ENCODE peak calls at places on chromosomes 6 and 20, in four cellular contexts. W is breast epithelium, P is fibroblast of the aortic adventitia, X is body of pancreas. A is an unnamed sample.

GRCh38 chr6:166112580-166112979 is 55.1 kb downstream of the TBXT start:
- DNase-seq in W (no peak), P (peak), X (no peak), A (no peak)

GRCh38 chr20:42714298-42715141 is 475.2 kb downstream of the PTPRT start:
- DNase-seq in W (no peak), P (no peak), X (peak), A (no peak)

GRCh38 chr20:54343634-54344033 is 131.8 kb upstream of the DOK5 start:
- DNase-seq in W (no peak), P (no peak), X (no peak), A (no peak)

GRCh38 chr6:94835264-94835663 is 742.1 kb upstream of the MANEA start:
- DNase-seq in W (no peak), P (no peak), X (no peak), A (no peak)

GRCh38 chr6:30359276-30359675 is 14.3 kb downstream of the RPP21 start:
- DNase-seq in W (no peak), P (no peak), X (no peak), A (no peak)

GRCh38 chr6:136607932-136608772 is 57.9 kb upstream of the MAP7 start:
- DNase-seq in W (peak), P (peak), X (peak), A (peak)

GRCh38 chr6:10302566-10303235 is 112.2 kb downstream of the TFAP2A start:
- DNase-seq in W (no peak), P (no peak), X (no peak), A (no peak)

GRCh38 chr6:168994966-168995365 is 258.7 kb downstream of the THBS2 start:
- DNase-seq in W (no peak), P (no peak), X (no peak), A (no peak)

GRCh38 chr20:6524305-6524704 is 243.2 kb upstream of the BMP2 start:
- DNase-seq in W (no peak), P (no peak), X (no peak), A (no peak)

GRCh38 chr6:4074478-4075235 is 4.3 kb downstream of the FAM217A start:
- DNase-seq in W (no peak), P (no peak), X (peak), A (no peak)

GRCh38 chr20:38104283-38104682 is 60.8 kb downstream of the TGM2 start:
- DNase-seq in W (no peak), P (no peak), X (no peak), A (no peak)

GRCh38 chr6:41976794-41977484 is 35.3 kb upstream of the CCND3 start:
- DNase-seq in W (no peak), P (peak), X (no peak), A (no peak)

GRCh38 chr6:142942805-142943227 is 2.2 kb downstream of the HIVEP2 start:
- DNase-seq in W (no peak), P (peak), X (no peak), A (peak)

GRCh38 chr6:75386050-75386770 is 101.6 kb upstream of the TMEM30A start:
- DNase-seq in W (no peak), P (peak), X (no peak), A (no peak)

GRCh38 chr20:17844549-17845298 is 123.9 kb downstream of the SNX5 start:
- DNase-seq in W (no peak), P (peak), X (no peak), A (no peak)
- TF ChIP-seq CTCF in W (no peak), P (no peak), X (no peak), A (no peak)

DNA sequence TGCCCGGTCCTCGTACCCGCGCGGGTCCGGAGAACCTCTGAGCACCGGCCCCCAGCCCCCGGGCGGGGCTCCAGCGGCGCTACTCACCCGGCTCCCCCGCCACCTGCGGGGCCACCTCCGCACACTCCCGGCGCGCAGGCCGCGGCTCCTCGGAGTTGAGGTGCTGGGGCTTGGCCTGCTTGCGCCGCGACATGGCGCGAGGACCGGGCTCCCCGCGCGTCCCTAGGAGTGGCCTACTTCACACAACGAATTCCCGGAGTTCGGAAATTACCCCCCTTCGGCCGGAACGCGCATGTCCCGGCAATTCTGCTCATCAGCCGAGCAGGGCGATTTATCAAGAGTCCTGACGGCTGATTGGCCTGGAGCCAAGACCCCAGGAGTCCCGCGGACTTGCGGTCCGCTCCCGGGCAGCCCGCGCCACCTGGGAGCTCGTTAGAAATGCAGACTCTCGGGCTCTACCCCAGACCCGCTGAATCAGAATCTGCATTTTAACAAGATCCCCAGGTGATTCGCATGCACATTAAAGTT is 86.5 kb downstream of the ZFP64 start:
- DNase-seq in W (no peak), P (peak), X (peak), A (no peak)
- H3K4me3 ChIP-seq in W (peak), P (peak), X (no peak), A (no peak)

GRCh38 chr20:623041-623440 is 12.9 kb upstream of the TCF15 start:
- DNase-seq in W (no peak), P (no peak), X (no peak), A (no peak)

GRCh38 chr20:621115-621756 is 11.1 kb upstream of the TCF15 start:
- DNase-seq in W (no peak), P (peak), X (no peak), A (no peak)

GRCh38 chr20:625360-625932 is 15.3 kb upstream of the TCF15 start:
- DNase-seq in W (no peak), P (no peak), X (no peak), A (no peak)

GRCh38 chr20:622161-622560 is 12.1 kb upstream of the TCF15 start:
- DNase-seq in W (no peak), P (no peak), X (no peak), A (no peak)

DNA sequence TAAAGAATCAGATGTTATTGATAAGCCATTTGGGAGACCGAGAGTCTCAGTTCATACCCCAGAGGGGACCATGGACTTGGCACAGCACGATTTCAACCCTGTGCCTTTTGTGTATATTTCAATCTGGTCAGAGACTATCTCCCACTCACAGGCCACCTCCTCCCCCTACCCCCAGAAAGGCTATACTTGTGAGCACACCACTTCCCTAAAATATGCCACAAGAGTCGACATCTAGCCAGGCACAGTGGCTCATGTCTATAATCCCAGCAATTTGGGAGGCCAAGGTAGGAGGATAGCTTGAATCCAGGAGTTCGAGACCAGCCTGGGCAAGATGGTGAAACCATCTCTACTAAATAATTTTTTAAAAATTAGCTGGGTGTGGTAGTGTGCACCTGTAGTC is 13.6 kb upstream of the TCF15 start:
- DNase-seq in W (no peak), P (no peak), X (no peak), A (no peak)
- TF ChIP-seq CTCF in W (no peak), P (no peak), X (no peak), A (no peak)

DNA sequence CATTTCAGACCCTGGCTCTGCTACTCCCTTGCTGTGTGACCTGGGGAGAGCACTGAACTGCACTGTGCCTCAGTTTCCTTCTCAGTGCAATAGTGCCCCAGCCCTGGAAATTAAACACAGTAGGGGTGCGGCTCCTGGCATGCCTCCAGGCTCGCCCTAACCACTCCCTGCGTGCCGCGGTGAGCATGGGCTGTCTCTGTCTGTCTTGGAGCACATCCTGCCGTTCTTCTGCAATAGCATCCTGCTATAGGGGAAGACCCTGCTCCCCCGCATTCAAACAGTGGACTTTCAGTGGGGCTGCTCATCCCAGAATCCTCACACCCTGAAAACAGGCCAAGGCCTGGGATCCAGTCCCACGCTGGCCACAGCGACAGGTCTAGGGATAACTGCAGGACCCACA is 129.5 kb downstream of the FOXC1 start:
- DNase-seq in W (no peak), P (no peak), X (no peak), A (no peak)
- H3K4me3 ChIP-seq in W (no peak), P (no peak), X (no peak), A (no peak)

GRCh38 chr20:57548177-57549058 is 12.5 kb upstream of the PCK1 start:
- DNase-seq in W (no peak), P (no peak), X (peak), A (no peak)
- TF ChIP-seq CTCF in W (no peak), P (no peak), X (no peak), A (no peak)

DNA sequence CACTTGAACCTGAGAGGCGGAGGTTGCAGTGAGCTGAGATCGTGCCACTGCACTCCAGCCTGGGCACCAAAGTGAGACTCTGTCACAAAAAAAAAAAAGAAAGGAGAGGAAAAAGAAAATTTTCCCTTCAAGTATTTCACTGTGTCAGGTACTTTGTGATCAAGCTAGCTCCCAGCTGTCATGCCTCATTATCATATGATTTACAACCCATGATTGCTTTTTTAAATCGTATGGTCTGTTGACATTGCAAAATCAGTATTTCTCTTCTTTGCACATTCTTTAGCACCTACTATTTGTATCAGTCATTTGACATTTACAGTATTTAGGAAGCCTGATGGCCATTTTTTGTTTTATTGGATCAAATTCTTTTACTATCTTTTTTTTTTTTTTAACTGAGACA is 22.4 kb downstream of the SASH1 start:
- DNase-seq in W (no peak), P (no peak), X (no peak), A (no peak)
- H3K4me3 ChIP-seq in W (no peak), P (no peak), X (no peak), A (no peak)

GRCh38 chr6:158518196-158519127 is 41.4 kb upstream of the TMEM181 start:
- DNase-seq in W (no peak), P (peak), X (peak), A (peak)
- TF ChIP-seq CTCF in W (no peak), P (peak), X (peak), A (peak)

GRCh38 chr20:58667975-58668374 is 16.9 kb downstream of the STX16 start:
- DNase-seq in W (no peak), P (no peak), X (no peak), A (no peak)

GRCh38 chr20:58668901-58669286 is 17.8 kb downstream of the STX16 start:
- DNase-seq in W (no peak), P (no peak), X (no peak), A (no peak)

GRCh38 chr20:58670659-58671058 is 19.6 kb downstream of the STX16 start:
- DNase-seq in W (no peak), P (no peak), X (no peak), A (no peak)

GRCh38 chr20:58670097-58670496 is 19.0 kb downstream of the STX16 start:
- DNase-seq in W (no peak), P (peak), X (no peak), A (no peak)

DNA sequence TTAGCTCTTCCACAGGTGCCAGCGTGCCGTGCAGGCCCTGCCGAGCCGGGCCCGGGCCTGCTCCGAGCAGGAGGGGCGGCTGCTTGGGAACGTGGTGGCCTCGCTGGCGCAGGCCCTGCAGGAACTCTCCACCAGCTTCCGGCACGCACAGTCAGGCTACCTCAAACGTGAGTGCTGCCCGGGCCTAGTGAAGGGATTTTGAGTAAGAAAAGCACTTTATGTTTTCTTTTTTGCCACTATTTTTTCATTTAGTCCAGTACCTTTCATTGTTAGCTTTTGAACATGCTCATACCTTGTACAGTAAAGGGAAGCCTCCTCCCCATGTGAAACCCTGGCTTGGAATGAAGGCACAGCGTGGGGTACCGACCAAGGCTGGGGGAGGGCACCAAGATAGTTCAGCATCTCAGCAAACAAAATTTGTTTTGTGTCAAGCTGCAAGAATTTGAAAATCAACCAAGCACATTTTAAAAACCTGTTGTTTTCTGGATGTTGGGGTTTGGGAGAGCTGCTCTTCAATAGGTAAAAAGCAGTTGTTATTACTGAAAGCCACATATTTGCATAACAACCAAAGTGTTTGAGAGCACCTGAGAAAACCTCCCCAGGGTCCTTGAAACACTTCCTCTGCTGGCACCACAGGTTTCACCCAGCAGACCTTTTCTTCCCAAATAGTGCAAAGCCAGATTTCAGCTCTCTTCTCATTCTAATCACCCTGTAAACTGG is 18.4 kb downstream of the STX16 start:
- DNase-seq in W (no peak), P (no peak), X (no peak), A (no peak)
- H3K4me3 ChIP-seq in W (no peak), P (no peak), X (no peak), A (no peak)

DNA sequence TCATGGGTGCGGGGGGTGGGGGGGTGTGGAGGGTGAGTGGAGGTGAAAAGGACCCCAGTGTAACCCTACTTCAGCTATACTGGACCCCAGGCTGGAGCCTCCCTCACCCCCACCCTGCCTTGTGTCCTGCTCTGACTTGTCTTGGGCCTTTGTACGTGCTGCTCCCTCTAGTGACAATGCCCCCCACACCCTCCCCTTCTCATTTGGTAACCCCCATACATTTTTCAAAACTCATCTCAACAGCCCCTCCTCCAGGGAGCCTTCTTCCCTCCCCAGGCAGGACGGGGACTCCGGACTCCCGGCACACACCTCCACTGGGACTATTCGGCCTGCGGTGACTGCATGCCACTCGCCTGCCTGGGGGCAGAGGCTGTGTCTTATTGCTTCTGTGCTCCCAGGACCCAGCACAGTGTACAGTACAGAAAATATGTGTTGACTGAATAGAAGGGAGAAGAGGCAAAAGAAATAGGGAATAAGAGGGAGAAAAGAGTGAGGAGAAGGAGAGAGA is 108.2 kb downstream of the VEGFA start:
- DNase-seq in W (no peak), P (no peak), X (no peak), A (no peak)
- TF ChIP-seq CTCF in W (no peak), P (no peak), X (no peak), A (no peak)

A was measured in GM12864.